ENCODE peak calls at places on chromosome 11, in five cellular contexts. W, Z, X, S and I are unnamed samples.

GRCh38 chr11:3088806-3089205 is 31.6 kb upstream of the CARS1 start:
- DNase-seq in W (no peak), Z (no peak), S (no peak), X (no peak), I (no peak)

GRCh38 chr11:115912484-115912945 is 408.3 kb upstream of the CADM1 start:
- DNase-seq in Z (no peak), X (no peak), S (no peak), W (no peak), I (no peak)

GRCh38 chr11:118889796-118890195 is 6.1 kb downstream of the CXCR5 start:
- DNase-seq in X (no peak), S (no peak), Z (peak), W (no peak), I (no peak)

GRCh38 chr11:63512816-63513215 is 6.9 kb downstream of the LGALS12 start:
- DNase-seq in W (no peak), S (no peak), Z (no peak), X (no peak), I (no peak)

GRCh38 chr11:65060913-65061408 is 2.6 kb upstream of the NAALADL1 start:
- DNase-seq in W (peak), Z (no peak), X (peak), S (no peak), I (no peak)

GRCh38 chr11:79076526-79077115 is 364.2 kb downstream of the TENM4 start:
- DNase-seq in S (no peak), W (no peak), Z (peak), X (peak), I (no peak)

GRCh38 chr11:70481625-70482528 is 83.5 kb downstream of the CTTN start:
- DNase-seq in Z (no peak), S (no peak), W (no peak), X (no peak), I (no peak)

GRCh38 chr11:78961186-78961782 is 386.6 kb upstream of the NARS2 start:
- DNase-seq in X (peak), Z (peak), S (no peak), W (no peak), I (no peak)

GRCh38 chr11:67583319-67584204 is at the start of gene GSTP1:
- DNase-seq in X (peak), W (peak), Z (peak), S (peak), I (peak)

GRCh38 chr11:13249177-13249576 is 28.4 kb upstream of the BMAL1 start:
- DNase-seq in Z (no peak), W (no peak), X (no peak), S (no peak), I (no peak)

GRCh38 chr11:36449566-36450390 is 60.3 kb downstream of the TRAF6 start:
- DNase-seq in Z (no peak), X (no peak), S (peak), W (no peak), I (no peak)

GRCh38 chr11:46391578-46392420 is at the start of gene CHRM4:
- DNase-seq in Z (no peak), W (no peak), S (peak), X (peak), I (peak)

GRCh38 chr11:31955838-31956237 is 135.0 kb upstream of the RCN1 start:
- DNase-seq in W (no peak), X (no peak), Z (no peak), S (no peak), I (no peak)

GRCh38 chr11:1842149-1843097 is 3.6 kb downstream of the TNNI2 start:
- DNase-seq in X (no peak), W (no peak), Z (peak), S (no peak), I (no peak)

GRCh38 chr11:77589521-77590193 is at the start of gene AQP11:
- DNase-seq in Z (peak), X (peak), W (peak), S (peak), I (peak)

GRCh38 chr11:114128399-114128798 is 68.9 kb downstream of the ZBTB16 start:
- DNase-seq in W (no peak), X (no peak), S (no peak), Z (no peak), I (no peak)

GRCh38 chr11:68146010-68146540 is 24.9 kb upstream of the CHKA start:
- DNase-seq in W (no peak), Z (peak), S (no peak), X (peak), I (no peak)